ENCODE peak calls at places on chromosomes 12 and 14, in seven cellular contexts. Q is psoas muscle, B is tibial nerve, R is A673, D is tibial artery, U is body of pancreas, Z is right lobe of liver. P is an unnamed sample.

GRCh38 chr12:129215436-129216025 is 362.3 kb downstream of the GLT1D1 start:
- DNase-seq in Q (no peak), B (no peak), R (no peak), D (no peak), U (no peak), Z (no peak), P (no peak)

GRCh38 chr14:64337901-64338615 is 43.9 kb upstream of the ESR2 start:
- DNase-seq in Q (no peak), B (no peak), R (peak), D (no peak), U (peak), Z (no peak), P (no peak)

GRCh38 chr12:131555866-131556265 is 155.0 kb upstream of the SFSWAP start:
- DNase-seq in Q (no peak), B (no peak), R (no peak), D (no peak), U (no peak), Z (no peak), P (no peak)

GRCh38 chr12:49232940-49233841 is 31.7 kb upstream of the TUBA1C start:
- DNase-seq in Q (peak), B (no peak), R (peak), D (peak), U (peak), Z (peak), P (peak)

GRCh38 chr14:85466678-85467077 is 63.3 kb upstream of the FLRT2 start:
- DNase-seq in Q (no peak), B (no peak), R (no peak), D (no peak), U (no peak), Z (no peak), P (no peak)

GRCh38 chr14:98742001-98742400 is 530.0 kb downstream of the BCL11B start:
- DNase-seq in Q (no peak), B (no peak), R (no peak), D (no peak), U (no peak), Z (no peak), P (no peak)

GRCh38 chr12:88617352-88617751 is 37.1 kb upstream of the KITLG start:
- DNase-seq in Q (no peak), B (no peak), R (no peak), D (no peak), U (no peak), Z (no peak), P (no peak)

GRCh38 chr14:70073924-70074566 is 114.7 kb downstream of the SLC8A3 start:
- DNase-seq in Q (peak), B (no peak), R (peak), D (no peak), U (peak), Z (peak), P (no peak)

GRCh38 chr12:27018071-27018470 is 3.9 kb upstream of the TM7SF3 start:
- DNase-seq in Q (no peak), B (no peak), R (no peak), D (no peak), U (no peak), Z (no peak), P (no peak)

GRCh38 chr12:131282292-131283080 is 328.8 kb downstream of the ADGRD1 start:
- DNase-seq in Q (no peak), B (no peak), R (no peak), D (peak), U (peak), Z (peak), P (no peak)

GRCh38 chr12:50283924-50284236 is 560 bp upstream of the LIMA1 start:
- DNase-seq in Q (no peak), B (no peak), R (no peak), D (no peak), U (peak), Z (no peak), P (no peak)

GRCh38 chr14:89289477-89289876 is 127.6 kb downstream of the FOXN3 start:
- DNase-seq in Q (no peak), B (no peak), R (no peak), D (no peak), U (no peak), Z (no peak), P (no peak)

GRCh38 chr14:22315336-22315735 is 273.7 kb downstream of the DAD1 start:
- DNase-seq in Q (no peak), B (no peak), R (no peak), D (no peak), U (no peak), Z (no peak), P (no peak)

GRCh38 chr12:130650131-130650530 is 66.0 kb downstream of the RIMBP2 start:
- DNase-seq in Q (no peak), B (no peak), R (no peak), D (no peak), U (no peak), Z (no peak), P (no peak)

GRCh38 chr12:116370886-116371580 is 93.5 kb upstream of the MED13L start:
- DNase-seq in Q (no peak), B (no peak), R (no peak), D (no peak), U (no peak), Z (peak), P (no peak)

GRCh38 chr14:105313381-105314286 is 914 bp upstream of the PACS2 start:
- DNase-seq in Q (peak), B (no peak), R (no peak), D (peak), U (no peak), Z (no peak), P (no peak)

GRCh38 chr12:64181504-64182291 is 40.4 kb downstream of the KICS2 start:
- DNase-seq in Q (no peak), B (peak), R (peak), D (peak), U (peak), Z (no peak), P (peak)

DNA sequence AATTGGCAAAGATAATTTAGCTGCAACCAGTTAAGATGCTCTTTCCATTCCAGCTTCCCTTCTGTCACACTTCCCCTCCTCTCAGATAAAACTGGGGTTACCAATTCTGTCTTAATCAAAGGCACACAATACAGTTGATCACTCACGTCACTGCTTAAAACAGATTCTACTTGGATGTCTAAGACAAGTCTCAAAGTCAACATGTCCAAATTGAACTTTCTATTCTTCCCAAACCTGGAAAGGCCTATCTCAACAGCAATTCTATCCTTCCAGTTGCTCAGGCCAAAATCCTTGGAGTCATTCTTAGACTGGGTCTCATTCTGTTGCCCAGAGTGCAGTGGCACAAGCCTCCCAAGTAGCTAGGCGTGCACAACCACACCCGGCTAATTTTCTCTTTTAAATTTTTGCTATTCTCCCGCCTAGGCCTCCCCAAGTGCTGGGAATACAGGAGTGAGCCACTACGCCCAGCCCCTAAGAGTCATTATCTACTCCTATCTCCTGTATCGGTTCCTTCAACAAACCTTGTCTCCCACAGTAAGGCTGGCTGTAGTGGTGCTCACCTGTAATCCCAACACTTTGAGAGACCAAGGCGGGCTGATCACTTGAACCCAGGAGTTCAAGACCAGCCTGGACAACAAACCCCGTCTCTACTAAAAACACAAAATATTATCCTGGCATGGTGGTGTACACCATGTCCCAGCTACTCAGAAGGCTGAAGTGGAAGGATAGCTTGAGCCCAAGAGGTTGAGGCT is 4.8 kb downstream of the RPS29 start:
- DNase-seq in Q (no peak), B (no peak), R (no peak), D (no peak), U (no peak), Z (no peak), P (no peak)
- H3K27ac ChIP-seq in Q (no peak), B (no peak), R (no peak), D (no peak), U (no peak), Z (no peak), P (no peak)

GRCh38 chr14:74954232-74954946 is 1.0 kb downstream of the PGF start:
- DNase-seq in Q (peak), B (no peak), R (peak), D (peak), U (peak), Z (no peak), P (no peak)
- H3K4me3 ChIP-seq in Q (peak), B (peak), R (peak), D (peak), U (no peak), Z (peak), P (peak)

DNA sequence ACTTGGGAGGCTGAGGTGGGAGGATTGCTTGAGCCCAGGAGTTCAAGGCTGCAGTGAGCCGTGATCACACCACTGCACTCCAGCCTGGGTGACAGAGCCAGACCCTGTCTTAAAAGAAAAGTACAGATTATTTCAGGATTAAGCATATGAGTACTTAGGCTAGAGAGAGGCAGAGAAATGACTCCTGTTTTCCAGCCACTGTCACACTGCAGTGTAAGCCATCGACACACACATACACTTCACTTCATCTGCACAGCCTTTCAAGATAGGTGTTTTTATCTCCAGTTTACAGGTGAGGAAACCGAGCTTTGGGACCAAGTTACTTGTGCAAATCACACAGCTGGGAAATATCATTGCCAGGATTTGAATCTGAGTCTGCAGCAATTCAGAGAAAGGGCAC is 77.2 kb downstream of the ETV6 start:
- DNase-seq in Q (no peak), B (no peak), R (no peak), D (no peak), U (no peak), Z (no peak), P (no peak)
- H3K27ac ChIP-seq in Q (no peak), B (no peak), R (no peak), D (peak), U (peak), Z (no peak), P (peak)

DNA sequence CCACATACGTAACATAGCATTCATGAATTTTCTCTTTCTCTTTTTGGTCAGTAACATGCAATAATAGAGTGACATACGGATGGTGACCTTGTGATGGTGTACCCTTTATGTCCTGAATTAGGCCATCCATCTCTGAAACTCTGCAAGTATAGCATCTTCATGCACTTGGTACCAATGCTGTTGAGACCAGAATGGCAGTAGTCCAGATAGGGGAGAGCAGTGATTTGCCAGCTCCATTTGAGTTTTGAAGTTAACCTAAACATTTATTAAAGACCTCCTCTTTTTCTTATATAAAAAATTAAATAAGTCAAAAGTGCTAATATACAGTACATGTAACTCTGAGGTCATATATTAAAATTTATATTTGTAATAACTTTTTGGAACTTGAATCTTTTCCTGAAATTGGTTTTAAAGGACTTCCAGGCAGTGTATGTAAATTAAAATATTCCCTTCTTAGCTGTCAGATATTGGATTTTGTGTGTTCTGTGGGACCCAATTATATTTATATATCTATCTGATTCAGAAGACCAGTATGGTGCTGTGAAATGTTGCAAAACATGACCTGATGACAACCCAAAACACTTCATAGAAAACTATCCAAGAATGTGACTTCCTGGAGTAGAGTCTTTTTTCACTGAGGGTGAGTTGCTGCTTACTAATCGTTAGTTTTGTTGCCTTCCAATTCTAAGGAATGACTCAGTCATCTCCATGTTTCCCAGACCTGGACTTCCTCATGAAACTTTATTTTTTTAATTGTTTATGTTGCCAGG is 3.5 kb downstream of the ELK3 start:
- DNase-seq in Q (no peak), B (no peak), R (no peak), D (no peak), U (no peak), Z (no peak), P (no peak)
- H3K4me3 ChIP-seq in Q (peak), B (no peak), R (no peak), D (no peak), U (no peak), Z (no peak), P (no peak)

GRCh38 chr12:19003987-19004619 is 125.4 kb upstream of the PLEKHA5 start:
- DNase-seq in Q (no peak), B (no peak), R (no peak), D (no peak), U (no peak), Z (no peak), P (no peak)
- H3K27ac ChIP-seq in Q (no peak), B (no peak), R (no peak), D (no peak), U (no peak), Z (no peak), P (no peak)

GRCh38 chr12:108338915-108339657 is at the start of gene CMKLR1:
- DNase-seq in Q (peak), B (no peak), R (peak), D (peak), U (no peak), Z (no peak), P (peak)
- H3K4me3 ChIP-seq in Q (peak), B (peak), R (peak), D (peak), U (no peak), Z (peak), P (peak)

P was measured in ascending aorta.